ENCODE peak calls at places on chromosomes 6 and 20, in eight cellular contexts. U, M, J, Q, L, W, T and R are unnamed samples.
A peak's percentile ranks its signal among the peaks of the same experiment; 100 is the strongest.

GRCh38 chr20:64245746-64246595 is 9.6 kb upstream of the PCMTD2 start:
- DNase-seq in U (no peak), M (no peak), J (no peak), Q (no peak), L (no peak), W (no peak), T (no peak), R (no peak)

GRCh38 chr20:53944796-53945195 is 125.6 kb downstream of the BCAS1 start:
- DNase-seq in U (no peak), M (no peak), J (no peak), Q (no peak), L (no peak), W (no peak), T (no peak), R (peak; percentile 23)

GRCh38 chr20:33929917-33930316 is 63.8 kb upstream of the RALY start:
- DNase-seq in U (no peak), M (no peak), J (no peak), Q (no peak), L (no peak), W (no peak), T (no peak), R (no peak)

GRCh38 chr6:121848523-121849255 is 413.2 kb downstream of the GJA1 start:
- DNase-seq in U (no peak), M (no peak), J (no peak), Q (no peak), L (no peak), W (no peak), T (no peak), R (no peak)

GRCh38 chr6:139539852-139540251 is 165.4 kb upstream of the CITED2 start:
- DNase-seq in U (peak; percentile 96), M (no peak), J (peak; percentile 76), Q (peak; percentile 42), L (peak; percentile 92), W (no peak), T (peak; percentile 64), R (peak; percentile 55)

GRCh38 chr6:163338671-163339405 is 75.7 kb upstream of the QKI start:
- DNase-seq in U (peak; percentile 5), M (no peak), J (no peak), Q (no peak), L (peak; percentile 56), W (no peak), T (no peak), R (no peak)

GRCh38 chr6:34223381-34223963 is 13.2 kb upstream of the HMGA1 start:
- DNase-seq in U (peak; percentile 29), M (no peak), J (no peak), Q (no peak), L (no peak), W (no peak), T (no peak), R (no peak)

GRCh38 chr6:39806277-39806676 is 14.1 kb downstream of the DAAM2 start:
- DNase-seq in U (no peak), M (no peak), J (no peak), Q (no peak), L (no peak), W (no peak), T (no peak), R (no peak)

GRCh38 chr6:25311251-25311910 is 32.2 kb downstream of the CARMIL1 start:
- DNase-seq in U (peak; percentile 75), M (no peak), J (peak; percentile 46), Q (peak; percentile 71), L (peak; percentile 44), W (no peak), T (peak; percentile 91), R (no peak)

GRCh38 chr20:37316116-37316774 is 26.8 kb downstream of the MANBAL start:
- DNase-seq in U (no peak), M (no peak), J (no peak), Q (no peak), L (no peak), W (no peak), T (no peak), R (no peak)

GRCh38 chr20:3550857-3551256 is 80.0 kb downstream of the ATRN start:
- DNase-seq in U (no peak), M (no peak), J (no peak), Q (no peak), L (no peak), W (no peak), T (no peak), R (no peak)

GRCh38 chr6:81940451-81940850 is 188.0 kb upstream of the TENT5A start:
- DNase-seq in U (peak; percentile 9), M (no peak), J (no peak), Q (no peak), L (no peak), W (no peak), T (no peak), R (no peak)

GRCh38 chr6:4928426-4928825 is 75.4 kb downstream of the RPP40 start:
- DNase-seq in U (no peak), M (no peak), J (no peak), Q (no peak), L (peak; percentile 14), W (no peak), T (no peak), R (no peak)

GRCh38 chr6:154039231-154039842 is at the start of gene OPRM1:
- DNase-seq in U (peak; percentile 69), M (no peak), J (peak; percentile 2), Q (peak; percentile 44), L (no peak), W (peak; percentile 73), T (no peak), R (no peak)

GRCh38 chr6:41570270-41570615 is 24.1 kb downstream of the FOXP4 start:
- DNase-seq in U (no peak), M (no peak), J (no peak), Q (no peak), L (no peak), W (no peak), T (no peak), R (no peak)

GRCh38 chr6:38215225-38215624 is 395.7 kb downstream of the ZFAND3 start:
- DNase-seq in U (no peak), M (no peak), J (no peak), Q (no peak), L (no peak), W (no peak), T (no peak), R (no peak)

GRCh38 chr20:62088258-62089127 is 22.8 kb upstream of the TAF4 start:
- DNase-seq in U (peak; percentile 94), M (no peak), J (peak; percentile 94), Q (no peak), L (peak; percentile 51), W (no peak), T (peak; percentile 68), R (no peak)

GRCh38 chr6:111759836-111760785 is 113.1 kb downstream of the FYN start:
- DNase-seq in U (no peak), M (no peak), J (no peak), Q (peak; percentile 36), L (peak; percentile 69), W (no peak), T (no peak), R (no peak)

GRCh38 chr6:166348305-166348949 is 6.1 kb upstream of the SFT2D1 start:
- DNase-seq in U (peak; percentile 34), M (no peak), J (no peak), Q (no peak), L (no peak), W (no peak), T (no peak), R (no peak)